ENCODE peak calls at places on chromosomes 11 and 22, in ten cellular contexts. E is MCF 10A, R is esophagus muscularis mucosa, N is HCT116, A is kidney epithelial cell, F is adrenal gland, D is GM23338, K is osteocyte, V is sigmoid colon, I is mesothelial cell of epicardium. C is an unnamed sample.

GRCh38 chr11:9688716-9689511 is 25.0 kb downstream of the SWAP70 start:
- DNase-seq in A (peak; percentile 63), R (no peak), I (no peak), N (no peak), D (no peak), E (peak; percentile 40), K (no peak), F (peak; percentile 22), V (no peak), C (no peak)

GRCh38 chr11:125369808-125370207 is 126.3 kb downstream of the FEZ1 start:
- DNase-seq in E (no peak), K (no peak), I (no peak), N (no peak), F (no peak), R (no peak), D (peak; percentile 30), V (no peak), A (no peak), C (no peak)

GRCh38 chr22:24433868-24434471 is 6.6 kb downstream of the ADORA2A start:
- DNase-seq in F (peak; percentile 47), D (no peak), A (no peak), V (peak; percentile 65), K (no peak), R (no peak), N (no peak), E (peak; percentile 30), I (no peak), C (peak; percentile 86)

GRCh38 chr22:30932661-30933060 is 35.9 kb downstream of the MORC2 start:
- DNase-seq in R (no peak), D (no peak), V (no peak), K (peak; percentile 62), A (no peak), F (no peak), I (no peak), E (no peak), N (no peak), C (no peak)

GRCh38 chr22:38947321-38948112 is 9.9 kb upstream of the APOBEC3A start:
- DNase-seq in E (no peak), I (no peak), R (no peak), D (no peak), A (no peak), K (no peak), V (peak; percentile 45), N (no peak), F (no peak), C (no peak)

GRCh38 chr11:104051806-104052205 is 15.4 kb downstream of the DDI1 start:
- DNase-seq in R (no peak), I (no peak), D (no peak), N (no peak), A (no peak), K (no peak), V (no peak), F (no peak), E (peak; percentile 87), C (no peak)

GRCh38 chr11:44178381-44178780 is 82.9 kb downstream of the EXT2 start:
- DNase-seq in I (no peak), R (no peak), K (no peak), F (no peak), A (no peak), E (no peak), V (no peak), D (peak; percentile 61), N (no peak), C (no peak)

GRCh38 chr22:17773606-17774205 is 563 bp downstream of the BID start:
- DNase-seq in F (peak; percentile 29), E (peak; percentile 47), V (peak; percentile 68), D (peak; percentile 83), A (no peak), K (no peak), R (no peak), N (no peak), I (no peak), C (no peak)

GRCh38 chr22:49862408-49862776 is 8.7 kb downstream of the ZBED4 start:
- DNase-seq in I (no peak), N (no peak), K (no peak), A (no peak), R (no peak), D (no peak), F (no peak), V (no peak), E (no peak), C (no peak)

GRCh38 chr11:115170133-115170815 is 333.9 kb downstream of the CADM1 start:
- DNase-seq in R (no peak), D (peak; percentile 80), N (no peak), A (no peak), I (no peak), V (no peak), F (peak; percentile 57), K (peak; percentile 80), E (peak; percentile 50), C (no peak)

GRCh38 chr22:26322179-26322905 is 106.7 kb upstream of the ASPHD2 start:
- DNase-seq in D (no peak), E (peak; percentile 92), I (no peak), F (no peak), N (peak; percentile 8), A (peak; percentile 39), R (no peak), V (no peak), K (no peak), C (no peak)

GRCh38 chr11:119890466-119890865 is 161.5 kb upstream of the NECTIN1 start:
- DNase-seq in A (no peak), E (no peak), D (no peak), V (no peak), N (no peak), K (no peak), I (no peak), F (no peak), R (no peak), C (no peak)

GRCh38 chr11:57321388-57321995 is 3.3 kb downstream of the TNKS1BP1 start:
- DNase-seq in K (no peak), I (no peak), R (no peak), N (no peak), F (no peak), E (peak; percentile 39), V (peak; percentile 69), D (no peak), A (no peak), C (no peak)

GRCh38 chr11:31254411-31254810 is 115.1 kb downstream of the DCDC1 start:
- DNase-seq in I (no peak), E (peak; percentile 54), F (no peak), V (no peak), N (no peak), R (no peak), K (no peak), A (no peak), D (no peak), C (no peak)

GRCh38 chr11:66820381-66820780 is 22.9 kb upstream of the RCE1 start:
- DNase-seq in I (no peak), V (no peak), N (no peak), F (no peak), E (no peak), R (no peak), D (no peak), A (no peak), K (no peak), C (no peak)

GRCh38 chr11:58844600-58844999 is at the start of gene GLYATL2:
- DNase-seq in I (no peak), A (no peak), E (no peak), K (no peak), F (no peak), N (no peak), V (no peak), D (no peak), R (no peak), C (no peak)

DNA sequence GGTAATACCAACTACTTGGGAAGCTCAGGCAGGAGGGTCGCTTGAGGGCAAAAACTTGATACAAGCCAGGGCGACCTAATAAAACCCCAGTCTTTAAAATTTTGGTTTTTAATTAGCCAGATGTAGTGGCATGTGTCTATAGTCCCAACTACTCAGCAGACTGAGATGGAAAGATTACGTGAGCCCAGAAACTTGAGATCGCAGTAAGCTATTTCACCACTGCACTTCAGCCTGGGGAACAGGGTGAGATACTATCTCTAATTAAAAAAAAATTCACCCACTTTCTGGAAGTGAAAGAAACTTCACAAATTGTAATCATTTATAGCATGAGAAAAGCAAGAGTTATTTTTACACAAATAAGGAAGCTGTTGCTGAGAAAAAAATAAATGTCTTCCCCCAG is 838 bp upstream of the GLYATL2 start:
- DNase-seq in A (no peak), K (no peak), V (no peak), R (no peak), I (no peak), F (no peak), D (no peak), N (no peak), E (no peak), C (no peak)
- TF ChIP-seq CTCF in A (no peak), K (no peak), V (no peak), R (no peak), I (no peak), F (no peak), D (no peak), N (no peak), E (no peak), C (no peak)

GRCh38 chr11:121113611-121114010 is 12.6 kb downstream of the TECTA start:
- DNase-seq in R (no peak), F (no peak), I (no peak), N (no peak), A (no peak), D (no peak), E (no peak), V (no peak), K (no peak), C (no peak)
- TF ChIP-seq CTCF in R (no peak), F (no peak), I (no peak), N (no peak), A (no peak), D (no peak), E (no peak), V (no peak), K (no peak), C (no peak)

GRCh38 chr22:46036558-46037408 is 59.8 kb upstream of the WNT7B start:
- DNase-seq in N (peak; percentile 39), K (no peak), A (no peak), E (peak; percentile 67), F (no peak), D (peak; percentile 74), I (no peak), R (no peak), V (peak; percentile 67), C (peak; percentile 58)
- TF ChIP-seq CTCF in N (peak; percentile 72), K (peak; percentile 41), A (peak; percentile 64), E (peak; percentile 58), F (no peak), D (peak; percentile 49), I (no peak), R (no peak), V (no peak), C (peak; percentile 62)

DNA sequence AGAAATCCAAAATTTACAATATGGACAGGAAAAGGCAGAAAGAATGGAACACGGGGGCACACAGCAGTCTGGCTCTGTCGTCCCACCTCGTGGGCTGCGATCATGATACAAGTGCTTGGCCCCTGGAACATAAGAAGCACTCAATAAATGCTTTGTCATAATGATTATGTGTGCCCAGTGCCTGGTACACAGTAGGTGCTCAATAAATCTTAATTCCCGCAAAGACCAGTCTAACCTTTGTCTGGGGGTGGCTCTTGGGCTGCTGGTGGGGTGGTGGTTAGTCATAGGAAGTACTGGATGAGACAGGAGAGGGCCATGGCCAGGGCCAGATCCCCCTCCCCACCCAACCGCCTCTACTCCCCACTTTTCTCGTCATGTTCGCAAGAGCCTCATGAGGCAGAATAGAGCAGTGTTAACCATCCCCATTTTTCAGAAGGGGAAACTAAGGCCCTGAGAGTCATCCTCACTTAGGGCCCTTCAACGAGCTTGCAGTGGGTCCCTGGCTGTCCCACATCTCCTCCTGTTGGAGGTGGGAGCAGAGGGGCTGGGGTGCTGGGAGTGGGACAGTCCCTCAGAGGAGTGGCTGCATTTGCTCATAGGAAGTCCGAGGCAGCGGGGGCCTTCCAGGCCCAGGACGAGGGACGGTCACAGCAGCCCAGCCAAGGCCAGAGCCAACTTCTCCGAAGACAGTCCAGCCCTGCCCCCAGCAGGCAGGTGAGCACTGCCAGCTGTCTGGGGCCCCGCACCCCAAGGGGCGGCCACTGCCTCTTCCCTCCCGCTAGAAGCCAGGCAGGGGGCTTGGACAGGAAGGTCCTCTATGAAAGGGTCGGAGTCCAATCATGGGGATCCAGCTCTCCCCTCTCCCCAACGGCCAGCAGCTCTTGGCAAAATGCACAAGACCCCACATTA is 36.1 kb downstream of the TRIOBP start:
- DNase-seq in I (no peak), D (no peak), A (no peak), N (no peak), R (no peak), E (no peak), V (no peak), K (no peak), F (no peak), C (no peak)
- TF ChIP-seq CTCF in I (no peak), D (peak; percentile 6), A (no peak), N (no peak), R (no peak), E (no peak), V (no peak), K (no peak), F (no peak), C (no peak)